ENCODE peak calls at places on chromosome 11, in five cellular contexts. S is ovary, W is HuH-7.5, Y is DMS 273 treated with DMSO at 0.1 percent for 48 hours, F is A549. M is an unnamed sample.

GRCh38 chr11:114050258-114050927 is 9.1 kb upstream of the ZBTB16 start:
- DNase-seq in Y (no peak), S (no peak), W (no peak), F (no peak), M (no peak)

GRCh38 chr11:112886707-112887370 is 74.4 kb upstream of the NCAM1 start:
- DNase-seq in Y (no peak), S (no peak), F (no peak), W (no peak), M (no peak)

GRCh38 chr11:79415411-79415810 is 25.4 kb downstream of the TENM4 start:
- DNase-seq in F (no peak), S (no peak), Y (no peak), W (no peak), M (no peak)

GRCh38 chr11:2521081-2521480 is 76.3 kb downstream of the KCNQ1 start:
- DNase-seq in Y (no peak), S (no peak), F (no peak), W (no peak), M (no peak)

GRCh38 chr11:104275992-104276391 is 112.0 kb upstream of the PDGFD start:
- DNase-seq in F (no peak), S (no peak), W (no peak), Y (no peak), M (no peak)

GRCh38 chr11:73273246-73273890 is 1.2 kb downstream of the P2RY6 start:
- DNase-seq in F (no peak), S (no peak), W (no peak), Y (peak), M (no peak)

GRCh38 chr11:121634273-121634672 is 181.5 kb upstream of the SORL1-AS1 start:
- DNase-seq in Y (no peak), S (no peak), W (no peak), F (no peak), M (no peak)

GRCh38 chr11:134347441-134347840 is 15.7 kb downstream of the GLB1L2 start:
- DNase-seq in Y (no peak), W (no peak), F (no peak), S (no peak), M (no peak)

GRCh38 chr11:101008961-101009684 is 120.5 kb downstream of the PGR start:
- DNase-seq in W (no peak), F (no peak), Y (no peak), S (no peak), M (no peak)

GRCh38 chr11:34749666-34750659 is 129.1 kb downstream of the EHF start:
- DNase-seq in W (no peak), S (no peak), F (no peak), Y (no peak), M (no peak)

GRCh38 chr11:59206635-59207034 is 6.1 kb downstream of the MPEG1 start:
- DNase-seq in Y (no peak), W (peak), F (peak), S (peak), M (peak)

GRCh38 chr11:75342966-75343870 is 8.2 kb downstream of the ARRB1 start:
- DNase-seq in W (peak), F (peak), S (peak), Y (no peak), M (no peak)

GRCh38 chr11:61693897-61694840 is 14.0 kb downstream of the DAGLA start:
- DNase-seq in F (no peak), Y (no peak), S (no peak), W (no peak), M (peak)

GRCh38 chr11:44670814-44671213 is 55.9 kb upstream of the TSPAN18 start:
- DNase-seq in W (no peak), Y (no peak), S (no peak), F (no peak), M (no peak)

M was measured in NCI-H446 treated with DMSO at 0.1 percent for 48 hours.